ENCODE peak calls at places on chromosome 7, in seven cellular contexts. E is H9, X is cardiac muscle cell, T is hepatocyte, R is A549, C is K562, H is breast epithelium. N is an unnamed sample. For H3K9me3, the result is how much of the 10 kb centered on the place peaks cover.

GRCh38 chr7:43648725-43649406 is 66.0 kb downstream of the STK17A start:
- DNase-seq in E (no peak), X (no peak), T (no peak), R (no peak), C (no peak), H (no peak), N (peak)

GRCh38 chr7:111517441-111518037 is 44.8 kb downstream of the IMMP2L start:
- DNase-seq in E (no peak), X (no peak), T (no peak), R (peak), C (no peak), H (no peak), N (peak)

GRCh38 chr7:27160546-27161213 is 4.2 kb upstream of the HOXA7 start:
- DNase-seq in E (peak), X (peak), T (peak), R (peak), C (peak), H (peak), N (peak)

GRCh38 chr7:54705436-54705835 is 53.6 kb downstream of the SEC61G start:
- DNase-seq in E (no peak), X (no peak), T (no peak), R (peak), C (no peak), H (no peak), N (peak)

GRCh38 chr7:43650457-43651052 is 67.6 kb downstream of the STK17A start:
- DNase-seq in E (no peak), X (no peak), T (no peak), R (no peak), C (no peak), H (no peak), N (no peak)

GRCh38 chr7:9013940-9014339 is 580.5 kb downstream of the NXPH1 start:
- DNase-seq in E (peak), X (no peak), T (no peak), R (no peak), C (no peak), H (no peak), N (no peak)

GRCh38 chr7:19024261-19024660 is 93.2 kb downstream of the TWIST1 start:
- DNase-seq in E (no peak), X (no peak), T (peak), R (no peak), C (no peak), H (no peak), N (no peak)

GRCh38 chr7:131786204-131786603 is 229.8 kb upstream of the PODXL start:
- DNase-seq in E (no peak), X (no peak), T (no peak), R (no peak), C (no peak), H (no peak), N (no peak)

GRCh38 chr7:92809397-92810241 is 26.8 kb downstream of the CDK6 start:
- DNase-seq in E (peak), X (peak), T (peak), R (peak), C (peak), H (no peak), N (peak)

GRCh38 chr7:116570306-116570705 is 45.5 kb downstream of the CAV1 start:
- DNase-seq in E (no peak), X (no peak), T (no peak), R (no peak), C (no peak), H (no peak), N (no peak)

GRCh38 chr7:73738220-73738611 is 386 bp downstream of the ABHD11 start:
- DNase-seq in E (peak), X (peak), T (peak), R (peak), C (peak), H (no peak), N (peak)

GRCh38 chr7:152870106-152870693 is 110.6 kb downstream of the ACTR3B start:
- DNase-seq in E (no peak), X (no peak), T (no peak), R (no peak), C (no peak), H (no peak), N (no peak)

GRCh38 chr7:107528461-107528860 is 35.3 kb downstream of the COG5 start:
- DNase-seq in E (no peak), X (no peak), T (no peak), R (no peak), C (no peak), H (no peak), N (no peak)

GRCh38 chr7:44460325-44460724 is 30.1 kb downstream of the NUDCD3 start:
- DNase-seq in E (no peak), X (no peak), T (no peak), R (no peak), C (no peak), H (no peak), N (peak)

GRCh38 chr7:65915921-65916657 is 43.2 kb downstream of the VKORC1L1 start:
- DNase-seq in E (no peak), X (no peak), T (no peak), R (no peak), C (no peak), H (no peak), N (no peak)

GRCh38 chr7:155205368-155206285 is 92.1 kb upstream of the INSIG1 start:
- DNase-seq in E (peak), X (no peak), T (peak), R (peak), C (peak), H (peak), N (peak)

GRCh38 chr7:1632916-1633785 is 36.9 kb upstream of the ELFN1 start:
- DNase-seq in E (no peak), X (no peak), T (no peak), R (no peak), C (no peak), H (no peak), N (no peak)
- H3K9me3 ChIP-seq in E (under half), X (under half), T (under half), R (under half), C (under half), H (under half), N (under half)

GRCh38 chr7:37323912-37324430 is 124.7 kb downstream of the ELMO1 start:
- DNase-seq in E (no peak), X (no peak), T (no peak), R (no peak), C (no peak), H (no peak), N (no peak)
- H3K9me3 ChIP-seq in E (under half), X (under half), T (under half), R (under half), C (under half), H (under half), N (under half)

GRCh38 chr7:121515181-121515580 is 119.1 kb upstream of the FAM3C start:
- DNase-seq in E (no peak), X (no peak), T (no peak), R (no peak), C (no peak), H (no peak), N (no peak)

GRCh38 chr7:121513105-121513504 is 117.0 kb upstream of the FAM3C start:
- DNase-seq in E (no peak), X (no peak), T (no peak), R (no peak), C (no peak), H (no peak), N (no peak)

GRCh38 chr7:121510302-121510701 is 114.2 kb upstream of the FAM3C start:
- DNase-seq in E (peak), X (no peak), T (peak), R (no peak), C (peak), H (no peak), N (no peak)

GRCh38 chr7:121515651-121516401 is 119.7 kb upstream of the FAM3C start:
- DNase-seq in E (no peak), X (no peak), T (no peak), R (no peak), C (no peak), H (no peak), N (no peak)

DNA sequence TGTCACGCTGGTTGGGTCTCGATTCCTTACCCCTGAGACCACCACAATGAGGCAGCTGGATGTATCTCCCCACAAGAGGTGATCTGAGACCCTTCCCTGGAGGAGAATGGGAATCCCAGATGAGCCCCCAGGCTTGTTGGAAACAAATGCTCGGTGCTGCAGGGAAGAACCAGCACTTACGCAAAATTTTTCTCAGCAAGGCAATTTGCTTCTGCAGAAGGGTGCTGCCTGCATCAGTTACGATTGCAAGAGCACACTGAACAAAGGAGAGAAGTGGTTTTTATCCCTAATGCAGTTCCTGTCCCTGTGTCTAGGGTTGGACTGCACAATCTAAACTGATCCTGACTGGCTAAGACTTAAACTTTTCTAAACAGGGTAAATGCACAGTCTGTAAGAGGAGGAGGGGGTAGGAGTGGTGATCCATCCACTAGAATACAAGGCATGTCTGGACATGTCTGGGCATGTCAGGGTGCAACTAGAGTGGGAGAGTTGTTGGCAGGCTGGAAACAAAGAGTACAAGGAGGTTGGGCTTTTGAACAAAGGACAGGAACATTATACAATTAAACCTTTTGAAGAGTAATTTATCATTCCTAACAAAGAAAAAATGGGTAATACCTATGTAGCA is 114.9 kb upstream of the FAM3C start:
- DNase-seq in E (peak), X (no peak), T (peak), R (no peak), C (no peak), H (no peak), N (no peak)
- H3K9me3 ChIP-seq in E (under half), X (under half), T (under half), R (under half), C (under half), H (under half), N (under half)

DNA sequence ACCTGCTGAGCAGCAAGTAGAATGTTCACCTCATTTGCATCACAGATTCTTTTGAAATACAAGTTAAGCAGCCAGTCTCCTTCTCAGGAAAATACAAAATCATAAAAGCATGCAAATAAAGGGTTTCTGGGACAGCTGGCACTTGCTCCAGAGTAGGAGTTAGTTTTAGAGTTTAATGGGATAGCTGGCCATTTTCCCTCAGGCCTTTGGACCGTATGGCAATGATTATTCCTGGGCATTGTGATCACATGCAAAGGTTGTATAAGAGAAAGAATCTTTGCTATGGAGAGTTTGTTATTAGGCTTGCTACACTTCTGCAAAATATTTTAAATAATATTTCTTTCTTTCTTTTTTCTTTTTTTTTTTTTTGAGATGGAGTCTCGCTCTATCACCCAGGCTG is 240.8 kb downstream of the CDK14 start:
- DNase-seq in E (no peak), X (no peak), T (no peak), R (no peak), C (no peak), H (no peak), N (no peak)
- H3K9me3 ChIP-seq in E (under half), X (under half), T (under half), R (under half), C (under half), H (under half), N (under half)

GRCh38 chr7:6307762-6308161 is 35.3 kb upstream of the CYTH3 start:
- DNase-seq in E (peak), X (no peak), T (no peak), R (no peak), C (no peak), H (no peak), N (peak)

GRCh38 chr7:6306471-6306870 is 34.0 kb upstream of the CYTH3 start:
- DNase-seq in E (no peak), X (no peak), T (no peak), R (peak), C (no peak), H (no peak), N (peak)

GRCh38 chr7:6315786-6316185 is 43.4 kb upstream of the CYTH3 start:
- DNase-seq in E (no peak), X (no peak), T (no peak), R (no peak), C (no peak), H (no peak), N (no peak)

GRCh38 chr7:6305330-6305729 is 32.9 kb upstream of the CYTH3 start:
- DNase-seq in E (no peak), X (no peak), T (no peak), R (no peak), C (no peak), H (no peak), N (no peak)

DNA sequence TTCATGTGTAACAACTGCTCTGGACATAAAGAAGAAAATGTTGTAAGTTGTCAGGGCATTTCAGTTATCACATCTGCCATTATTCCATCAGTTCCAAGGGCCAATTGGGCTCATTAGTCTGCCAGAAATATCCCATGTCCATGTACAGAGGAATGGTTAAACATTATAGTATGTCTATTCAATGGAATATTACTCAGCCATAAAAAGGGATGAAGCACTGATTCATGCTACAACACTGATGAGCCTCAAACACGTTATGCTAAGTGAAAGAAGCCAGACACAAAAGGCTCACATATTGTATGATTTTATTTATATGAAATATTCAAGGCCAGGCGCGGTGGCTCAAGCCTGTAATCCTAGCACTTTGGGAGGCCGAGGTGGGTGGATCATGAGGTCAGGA is 38.2 kb upstream of the CYTH3 start:
- DNase-seq in E (no peak), X (no peak), T (no peak), R (no peak), C (no peak), H (no peak), N (no peak)
- H3K9me3 ChIP-seq in E (under half), X (under half), T (under half), R (under half), C (under half), H (under half), N (under half)

GRCh38 chr7:88366845-88367244 is 60.2 kb upstream of the STEAP4 start:
- DNase-seq in E (no peak), X (no peak), T (no peak), R (no peak), C (no peak), H (no peak), N (no peak)
- H3K9me3 ChIP-seq in E (under half), X (under half), T (under half), R (under half), C (under half), H (under half), N (under half)

GRCh38 chr7:100951888-100952560 is 2.7 kb downstream of the MUC3A start:
- DNase-seq in E (peak), X (no peak), T (no peak), R (no peak), C (no peak), H (no peak), N (no peak)

GRCh38 chr7:100949931-100950443 is 653 bp downstream of the MUC3A start:
- DNase-seq in E (peak), X (no peak), T (no peak), R (no peak), C (peak), H (no peak), N (peak)

GRCh38 chr7:100951172-100951571 is 1.8 kb downstream of the MUC3A start:
- DNase-seq in E (peak), X (peak), T (no peak), R (no peak), C (peak), H (no peak), N (no peak)

GRCh38 chr7:100949227-100949930 is at the start of gene MUC3A:
- DNase-seq in E (peak), X (no peak), T (peak), R (no peak), C (peak), H (no peak), N (peak)

GRCh38 chr7:100952641-100953040 is 3.3 kb downstream of the MUC3A start:
- DNase-seq in E (no peak), X (no peak), T (no peak), R (no peak), C (no peak), H (no peak), N (no peak)
- H3K9me3 ChIP-seq in E (under half), X (under half), T (under half), R (under half), C (under half), H (under half), N (under half)

N was measured in small intestine.